ENCODE peak calls at places on chromosomes 11 and 22, in five cellular contexts. L is AG04450, S is colonic mucosa, K is A549, W is lower lobe of right lung. E is an unnamed sample.

GRCh38 chr11:133908827-133909226 is 47.9 kb downstream of the IGSF9B start:
- DNase-seq in L (no peak), S (no peak), K (no peak), W (peak), E (no peak)

GRCh38 chr22:31651667-31652066 is 10.3 kb downstream of the PISD start:
- DNase-seq in L (no peak), S (no peak), K (no peak), W (no peak), E (no peak)

GRCh38 chr11:45400594-45400993 is 114.5 kb upstream of the SYT13 start:
- DNase-seq in L (peak), S (no peak), K (no peak), W (no peak), E (peak)

GRCh38 chr11:104057908-104058307 is 21.5 kb downstream of the DDI1 start:
- DNase-seq in L (no peak), S (no peak), K (no peak), W (no peak), E (no peak)

GRCh38 chr11:373716-374551 is 4.6 kb downstream of the B4GALNT4 start:
- DNase-seq in L (no peak), S (no peak), K (no peak), W (no peak), E (no peak)

GRCh38 chr11:72238492-72239295 is 5.3 kb downstream of the PHOX2A start:
- DNase-seq in L (no peak), S (no peak), K (no peak), W (no peak), E (no peak)

GRCh38 chr11:73869234-73869949 is 7.3 kb downstream of the COA4 start:
- DNase-seq in L (no peak), S (peak), K (no peak), W (no peak), E (peak)

GRCh38 chr11:68020575-68020974 is 9.9 kb upstream of the NDUFS8 start:
- DNase-seq in L (no peak), S (no peak), K (peak), W (peak), E (peak)

GRCh38 chr11:91800208-91800914 is 424.3 kb upstream of the FAT3 start:
- DNase-seq in L (no peak), S (no peak), K (no peak), W (no peak), E (no peak)

GRCh38 chr22:22388494-22388893 is 120.0 kb downstream of the ZNF280B start:
- DNase-seq in L (no peak), S (no peak), K (no peak), W (no peak), E (no peak)

GRCh38 chr11:11416502-11416901 is 63.5 kb upstream of the CSNK2A3 start:
- DNase-seq in L (no peak), S (no peak), K (no peak), W (no peak), E (peak)

GRCh38 chr11:14905104-14906033 is 13.3 kb upstream of the CYP2R1 start:
- DNase-seq in L (no peak), S (peak), K (peak), W (peak), E (peak)

GRCh38 chr11:70505761-70506657 is 107.7 kb downstream of the CTTN start:
- DNase-seq in L (no peak), S (no peak), K (no peak), W (peak), E (no peak)

GRCh38 chr11:95577716-95578460 is 211.7 kb downstream of the FAM76B start:
- DNase-seq in L (no peak), S (no peak), K (no peak), W (no peak), E (peak)

GRCh38 chr11:102389253-102389652 is 42.2 kb downstream of the BIRC2 start:
- DNase-seq in L (no peak), S (no peak), K (no peak), W (no peak), E (no peak)

GRCh38 chr11:2791139-2791520 is 91.3 kb upstream of the KCNQ1OT1 start:
- DNase-seq in L (no peak), S (no peak), K (no peak), W (peak), E (no peak)
- H3K4me3 ChIP-seq in L (no peak), S (peak), K (no peak), W (peak), E (no peak)

GRCh38 chr11:9076046-9076445 is 15.4 kb downstream of the SCUBE2 start:
- DNase-seq in L (no peak), S (no peak), K (no peak), W (no peak), E (no peak)

GRCh38 chr11:9076661-9077060 is 14.7 kb downstream of the SCUBE2 start:
- DNase-seq in L (no peak), S (no peak), K (no peak), W (no peak), E (no peak)

GRCh38 chr11:9081153-9081552 is 10.2 kb downstream of the SCUBE2 start:
- DNase-seq in L (no peak), S (no peak), K (no peak), W (no peak), E (no peak)

GRCh38 chr11:9077164-9077563 is 14.2 kb downstream of the SCUBE2 start:
- DNase-seq in L (no peak), S (no peak), K (no peak), W (no peak), E (no peak)

GRCh38 chr11:9078113-9079041 is 13.0 kb downstream of the SCUBE2 start:
- DNase-seq in L (peak), S (no peak), K (no peak), W (no peak), E (no peak)
- TF ChIP-seq CTCF in L (peak), S (no peak), K (no peak), W (no peak), E (no peak)

GRCh38 chr11:62687508-62688396 is 1.6 kb downstream of the LRRN4CL start:
- DNase-seq in L (no peak), S (no peak), K (no peak), W (no peak), E (no peak)
- H3K4me3 ChIP-seq in L (peak), S (peak), K (no peak), W (peak), E (no peak)

GRCh38 chr22:41952713-41953112 is 763 bp downstream of the SMIM45 start:
- DNase-seq in L (no peak), S (no peak), K (no peak), W (no peak), E (no peak)

GRCh38 chr22:41963453-41964105 is 5.7 kb upstream of the SEPTIN3 start:
- DNase-seq in L (no peak), S (no peak), K (no peak), W (peak), E (peak)

DNA sequence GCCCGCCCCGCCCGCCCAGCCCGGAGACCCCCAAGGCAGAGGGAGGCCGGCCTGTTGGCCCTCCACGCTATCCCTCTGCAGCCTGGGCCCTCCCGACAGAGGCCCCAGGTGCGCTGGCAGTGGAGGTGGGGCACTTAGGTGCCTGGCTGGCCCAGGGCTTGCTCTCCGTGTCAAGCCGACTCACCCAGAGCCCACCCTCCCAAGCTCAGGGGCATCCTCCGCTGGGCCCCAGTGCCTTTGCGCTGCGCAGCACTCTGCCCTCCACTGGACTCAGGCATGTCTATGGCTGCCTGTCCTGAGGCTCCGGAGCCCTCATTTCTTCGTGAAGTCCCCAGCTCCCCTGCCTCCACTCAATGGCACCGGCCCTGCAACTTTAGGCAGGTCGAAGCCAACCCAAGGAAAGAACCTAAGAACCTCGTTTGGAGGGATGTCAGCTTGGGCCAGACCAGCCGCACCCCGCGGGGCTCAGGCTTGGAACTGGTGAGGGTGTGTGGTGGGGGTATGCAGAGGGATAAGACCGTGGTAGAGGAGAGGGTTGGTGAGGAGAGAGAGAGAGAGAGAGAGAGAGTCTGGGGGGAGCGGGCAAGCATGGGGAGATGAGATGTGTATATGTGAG is 6.1 kb downstream of the SMIM45 start:
- DNase-seq in L (no peak), S (no peak), K (no peak), W (no peak), E (no peak)
- TF ChIP-seq CTCF in L (no peak), S (peak), K (no peak), W (peak), E (no peak)

GRCh38 chr11:65419460-65419772 is 3.2 kb upstream of the NEAT1 start:
- DNase-seq in L (no peak), S (no peak), K (no peak), W (peak), E (no peak)

GRCh38 chr11:65417702-65418430 is 4.7 kb upstream of the NEAT1 start:
- DNase-seq in L (no peak), S (no peak), K (no peak), W (peak), E (peak)

GRCh38 chr11:65418431-65418680 is 4.2 kb upstream of the NEAT1 start:
- DNase-seq in L (no peak), S (no peak), K (no peak), W (no peak), E (no peak)

GRCh38 chr11:65419773-65420481 is 2.7 kb upstream of the NEAT1 start:
- DNase-seq in L (no peak), S (peak), K (no peak), W (peak), E (peak)

GRCh38 chr11:65418681-65419459 is 3.7 kb upstream of the NEAT1 start:
- DNase-seq in L (no peak), S (peak), K (peak), W (peak), E (peak)
- H3K4me3 ChIP-seq in L (peak), S (peak), K (peak), W (peak), E (peak)

GRCh38 chr11:113338730-113339129 is 24.3 kb downstream of the TTC12 start:
- DNase-seq in L (no peak), S (no peak), K (no peak), W (no peak), E (no peak)
- TF ChIP-seq CTCF in L (no peak), S (no peak), K (no peak), W (no peak), E (no peak)

DNA sequence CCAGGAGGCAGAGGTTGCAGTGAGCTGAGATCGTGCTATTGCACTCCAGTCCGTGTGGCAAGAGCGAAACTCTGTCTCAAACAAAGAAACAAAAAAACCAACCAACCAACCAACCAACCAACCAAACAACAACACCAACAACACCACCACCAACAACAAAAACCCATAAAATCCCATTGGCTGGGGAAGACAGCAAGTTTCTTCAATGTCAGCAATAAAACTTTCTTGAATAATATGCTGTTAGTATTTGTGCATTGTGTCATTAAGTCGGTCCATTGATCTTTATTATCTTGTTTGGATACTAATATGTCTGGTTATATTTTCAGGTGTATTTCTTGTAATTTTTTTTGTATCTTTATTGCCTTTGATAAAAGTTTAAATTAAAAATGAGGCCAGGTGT is 9.3 kb downstream of the GRK3 start:
- DNase-seq in L (no peak), S (no peak), K (no peak), W (no peak), E (no peak)
- H3K4me3 ChIP-seq in L (no peak), S (no peak), K (no peak), W (no peak), E (no peak)

DNA sequence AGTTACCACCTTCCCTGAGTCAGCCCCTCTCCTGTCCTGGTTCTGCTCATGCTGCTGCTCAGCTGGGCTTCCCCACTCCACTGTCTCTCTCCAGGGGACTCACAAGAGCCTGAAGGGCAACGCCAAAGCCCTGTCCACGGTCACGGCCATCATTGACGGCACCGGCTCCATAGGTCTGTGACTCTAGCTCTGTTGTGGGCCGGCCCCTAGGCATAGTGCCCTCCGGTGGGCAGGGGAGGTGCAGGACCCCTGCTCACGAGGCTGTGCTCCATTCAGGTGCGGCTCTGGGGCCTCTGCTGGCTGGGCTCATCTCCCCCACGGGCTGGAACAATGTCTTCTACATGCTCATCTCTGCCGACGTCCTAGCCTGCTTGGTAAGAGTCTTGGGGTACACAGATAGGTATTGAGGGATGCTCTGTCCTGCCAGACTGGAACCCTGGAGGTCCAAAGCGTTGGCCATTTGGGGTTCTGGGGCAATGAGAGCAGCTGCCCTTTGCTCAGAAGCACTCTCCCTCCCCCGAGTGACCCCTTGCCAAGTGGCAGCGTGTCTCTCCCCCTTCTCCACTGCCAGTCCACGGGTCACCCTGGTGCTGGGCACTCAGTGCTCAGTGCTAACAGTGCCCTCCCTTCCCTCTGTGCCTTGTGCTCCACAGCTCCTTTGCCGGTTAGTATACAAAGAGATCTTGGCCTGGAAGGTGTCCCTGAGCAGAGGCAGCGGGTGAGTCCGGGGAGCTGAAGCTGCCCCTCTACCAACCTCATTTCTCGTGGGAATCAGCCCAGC is 22.4 kb downstream of the SLC37A2 start:
- DNase-seq in L (no peak), S (no peak), K (no peak), W (peak), E (no peak)
- TF ChIP-seq CTCF in L (no peak), S (no peak), K (no peak), W (no peak), E (no peak)

GRCh38 chr11:35402751-35403454 is 16.5 kb downstream of the SLC1A2 start:
- DNase-seq in L (no peak), S (no peak), K (no peak), W (no peak), E (no peak)

GRCh38 chr11:35398881-35399280 is 20.5 kb downstream of the SLC1A2 start:
- DNase-seq in L (no peak), S (no peak), K (no peak), W (no peak), E (no peak)

GRCh38 chr11:35403765-35404396 is 15.5 kb downstream of the SLC1A2 start:
- DNase-seq in L (no peak), S (no peak), K (no peak), W (no peak), E (no peak)

GRCh38 chr11:35407041-35407440 is 12.3 kb downstream of the SLC1A2 start:
- DNase-seq in L (no peak), S (no peak), K (no peak), W (no peak), E (no peak)

DNA sequence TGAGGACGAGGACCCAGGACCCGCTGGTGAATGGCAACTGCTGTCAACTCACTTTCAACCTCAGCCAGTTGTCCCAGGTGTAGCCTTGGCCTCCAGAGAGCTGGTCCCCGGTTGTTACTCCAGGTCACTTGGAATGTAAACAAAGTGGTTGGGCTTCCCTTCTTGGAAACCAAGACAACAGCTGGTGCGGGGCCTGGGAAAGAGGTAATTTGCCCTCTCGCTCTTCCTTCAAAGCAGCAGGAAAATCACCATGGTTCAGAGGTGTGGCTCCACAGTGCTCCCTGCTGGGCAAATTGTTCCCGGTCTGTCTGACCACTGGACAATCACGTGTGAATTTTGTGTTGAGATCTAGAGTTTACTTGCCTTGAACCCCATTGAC is 15.0 kb downstream of the SLC1A2 start:
- DNase-seq in L (no peak), S (peak), K (peak), W (peak), E (peak)
- H3K4me3 ChIP-seq in L (no peak), S (no peak), K (peak), W (no peak), E (no peak)